ENCODE peak calls at places on chromosomes 7 and 10, in eight cellular contexts. B, Z, V, M, Y, C, O and Q are unnamed samples. For H3K9me3 and H3K4me1, the result is how much of the 10 kb centered on the place peaks cover.

GRCh38 chr7:148303295-148304013 is 287.1 kb upstream of the C7orf33 start:
- DNase-seq in B (no peak), V (peak), Z (peak), Y (no peak), C (peak), M (peak), O (no peak), Q (peak)

GRCh38 chr7:130296221-130296951 is 3.4 kb downstream of the CPA4 start:
- DNase-seq in Y (no peak), O (no peak), C (no peak), M (no peak), B (no peak), V (no peak), Z (no peak), Q (no peak)

GRCh38 chr10:64112697-64113367 is 591.6 kb downstream of the REEP3 start:
- DNase-seq in M (no peak), O (peak), Z (no peak), Y (no peak), C (no peak), V (no peak), B (no peak), Q (no peak)

GRCh38 chr10:104326991-104327610 is 11.2 kb downstream of the ITPRIP start:
- DNase-seq in B (no peak), O (no peak), M (peak), C (no peak), Y (no peak), V (no peak), Z (no peak), Q (no peak)

GRCh38 chr7:74343281-74344127 is 54.3 kb downstream of the CLIP2 start:
- DNase-seq in O (no peak), B (no peak), Y (peak), C (no peak), V (no peak), Z (no peak), M (no peak), Q (no peak)

GRCh38 chr10:62082729-62083412 is 181.4 kb downstream of the ARID5B start:
- DNase-seq in C (no peak), B (peak), O (peak), M (no peak), V (no peak), Z (no peak), Y (no peak), Q (no peak)

GRCh38 chr7:32298403-32299132 is 191.6 kb downstream of the LSM5 start:
- DNase-seq in Z (peak), V (no peak), Y (no peak), C (peak), B (no peak), M (no peak), O (no peak), Q (no peak)

GRCh38 chr10:111093741-111094380 is 17.0 kb downstream of the ADRA2A start:
- DNase-seq in M (peak), B (no peak), C (no peak), O (no peak), V (no peak), Z (no peak), Y (peak), Q (no peak)

GRCh38 chr10:124210263-124210662 is 116.9 kb upstream of the CHST15 start:
- DNase-seq in M (no peak), V (no peak), B (no peak), C (no peak), Y (no peak), Z (no peak), O (no peak), Q (no peak)

GRCh38 chr10:133059571-133059970 is 28.2 kb upstream of the ADGRA1 start:
- DNase-seq in V (no peak), Y (no peak), O (no peak), Z (no peak), B (no peak), C (no peak), M (no peak), Q (no peak)
- H3K9me3 ChIP-seq in V (under half), Y (under half), O (under half), Z (under half), B (under half), C (under half), M (under half), Q (under half)

GRCh38 chr10:14160299-14160698 is 170.4 kb downstream of the FRMD4A start:
- DNase-seq in Z (no peak), O (no peak), V (no peak), C (no peak), M (no peak), B (no peak), Y (no peak), Q (no peak)
- H3K27ac ChIP-seq in Z (no peak), O (no peak), V (no peak), C (no peak), M (no peak), B (no peak), Y (no peak), Q (no peak)

DNA sequence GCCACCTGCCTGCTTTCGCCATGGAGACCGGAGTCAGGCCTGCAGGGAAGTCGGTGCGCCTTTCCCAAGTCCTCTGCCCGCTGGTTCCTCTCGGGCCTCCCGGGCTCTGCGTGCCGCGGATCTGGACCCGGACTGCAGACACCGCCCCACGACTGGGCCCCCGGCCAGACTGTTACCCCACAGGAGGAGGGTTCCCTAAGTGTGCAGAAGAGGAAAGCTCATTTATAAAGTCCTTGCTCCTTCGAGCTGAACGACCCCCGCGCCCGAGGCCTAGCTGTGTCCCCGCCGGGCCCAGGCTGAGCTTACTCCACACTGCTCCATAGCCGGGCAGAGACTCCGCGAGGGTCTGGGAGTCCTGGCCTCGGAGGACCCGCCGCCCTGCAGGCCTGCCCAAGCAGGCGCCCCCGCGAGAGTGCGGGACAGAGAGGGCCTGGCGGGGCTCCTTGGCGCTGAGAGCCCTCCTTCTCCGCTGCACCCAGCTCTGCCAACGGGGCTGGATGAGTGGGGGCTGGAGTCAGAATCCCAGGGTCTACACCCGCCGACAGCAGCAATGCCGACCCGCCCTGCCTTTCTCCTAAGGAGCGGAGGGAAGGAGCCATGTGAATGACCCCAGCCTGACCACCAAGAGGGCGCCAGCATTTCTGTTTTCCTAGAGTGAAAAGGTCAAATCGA is 8.3 kb downstream of the EN2 start:
- DNase-seq in Y (no peak), B (no peak), O (no peak), M (no peak), Z (no peak), C (no peak), V (no peak), Q (no peak)
- H3K4me1 ChIP-seq in Y (under half), B (under half), O (under half), M (under half), Z (under half), C (under half), V (under half), Q (under half)

GRCh38 chr7:132099163-132099562 is 477.1 kb downstream of the PLXNA4 start:
- DNase-seq in V (no peak), O (no peak), M (no peak), Y (no peak), Z (no peak), C (no peak), B (no peak), Q (no peak)
- H3K9me3 ChIP-seq in V (under half), O (under half), M (under half), Y (under half), Z (under half), C (under half), B (under half), Q (under half)

GRCh38 chr10:27600915-27601314 is 96.8 kb downstream of the RAB18 start:
- DNase-seq in C (no peak), Y (no peak), B (no peak), Z (no peak), O (peak), M (no peak), V (no peak), Q (no peak)
- H3K27ac ChIP-seq in C (no peak), Y (no peak), B (no peak), Z (no peak), O (no peak), M (no peak), V (no peak), Q (no peak)

DNA sequence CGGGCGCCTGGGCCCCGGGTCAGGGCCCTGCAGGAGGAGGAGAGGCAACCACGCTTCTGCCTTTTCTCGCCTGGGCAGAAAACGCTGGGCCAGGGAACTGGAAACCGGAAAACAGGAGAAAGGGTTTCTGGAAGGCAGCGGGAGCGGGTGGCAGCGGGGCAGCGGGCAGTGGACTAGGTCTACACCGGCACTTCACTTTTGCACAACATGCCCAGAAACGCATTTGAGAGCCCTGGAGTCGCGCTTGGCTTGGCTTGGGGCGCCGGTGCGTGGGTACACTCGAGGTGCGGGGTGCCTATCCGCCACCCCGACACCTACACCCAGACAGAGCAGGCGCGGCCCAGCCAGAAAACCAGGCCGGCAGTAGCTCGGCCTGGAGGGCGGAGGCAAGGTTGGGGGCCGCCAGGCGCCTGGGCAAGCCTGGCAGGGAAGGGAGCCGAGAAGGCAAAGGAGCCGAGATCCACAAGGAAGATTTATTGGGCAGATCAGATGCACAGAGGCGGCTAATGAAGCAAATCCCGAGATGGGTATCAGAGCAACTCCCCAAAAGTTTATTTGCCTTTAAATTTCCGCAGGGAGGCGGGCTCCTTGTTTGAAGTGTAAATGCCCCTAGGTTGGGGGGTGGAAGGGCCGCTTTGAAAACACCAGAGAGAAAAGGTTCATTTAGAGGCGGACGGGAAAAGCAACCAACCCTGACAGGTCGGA is 3.2 kb upstream of the PAX2 start:
- DNase-seq in B (no peak), Y (no peak), C (no peak), M (no peak), Z (no peak), O (no peak), V (no peak), Q (no peak)
- H3K4me1 ChIP-seq in B (under half), Y (under half), C (half or more), M (under half), Z (under half), O (under half), V (under half), Q (under half)

DNA sequence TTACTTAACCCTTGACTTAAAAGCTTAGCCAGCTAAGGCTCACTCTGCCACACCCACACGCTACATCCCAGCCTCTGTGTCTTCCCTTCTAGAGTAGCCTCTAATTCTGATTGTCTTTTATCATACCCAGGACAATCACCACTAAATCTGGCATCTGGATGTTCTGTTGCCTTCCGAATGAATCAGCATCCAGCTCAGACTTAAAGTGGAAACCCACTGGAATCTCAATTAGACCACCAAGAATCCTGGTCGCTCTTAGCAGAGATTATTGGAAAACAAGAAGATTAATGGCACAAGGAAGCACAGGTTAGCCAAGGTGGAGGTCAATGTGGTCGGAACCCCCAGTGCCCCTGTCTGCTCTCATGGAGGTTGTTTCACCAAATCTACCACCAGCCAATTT is 404.2 kb upstream of the FOXK1 start:
- DNase-seq in Y (no peak), B (no peak), V (no peak), M (no peak), C (no peak), Z (no peak), O (no peak), Q (no peak)
- H3K9me3 ChIP-seq in Y (under half), B (under half), V (under half), M (under half), C (under half), Z (under half), O (under half), Q (under half)

GRCh38 chr10:16260388-16260787 is 176.4 kb upstream of the PTER start:
- DNase-seq in Y (no peak), O (no peak), Z (no peak), B (no peak), M (no peak), V (no peak), C (no peak), Q (no peak)
- H3K27ac ChIP-seq in Y (no peak), O (no peak), Z (no peak), B (no peak), M (no peak), V (no peak), C (no peak), Q (no peak)

GRCh38 chr10:32946108-32946507 is 11.9 kb downstream of the ITGB1 start:
- DNase-seq in C (no peak), M (no peak), O (no peak), V (no peak), B (no peak), Y (no peak), Z (no peak), Q (no peak)
- H3K4me1 ChIP-seq in C (half or more), M (under half), O (under half), V (under half), B (half or more), Y (under half), Z (under half), Q (half or more)

GRCh38 chr7:153398789-153399553 is 639.4 kb downstream of the ACTR3B start:
- DNase-seq in M (no peak), B (no peak), Z (no peak), Y (no peak), C (no peak), V (no peak), O (no peak), Q (no peak)

GRCh38 chr7:153399554-153399940 is 640.0 kb downstream of the ACTR3B start:
- DNase-seq in C (no peak), V (no peak), M (no peak), Z (no peak), Y (no peak), B (no peak), O (no peak), Q (no peak)

GRCh38 chr7:153397459-153397858 is 637.9 kb downstream of the ACTR3B start:
- DNase-seq in Y (no peak), C (no peak), V (no peak), B (no peak), M (no peak), O (no peak), Z (no peak), Q (no peak)

GRCh38 chr7:153397906-153398305 is 638.4 kb downstream of the ACTR3B start:
- DNase-seq in B (no peak), O (no peak), Y (no peak), Z (no peak), M (no peak), C (no peak), V (no peak), Q (no peak)

GRCh38 chr7:153398370-153398769 is 638.8 kb downstream of the ACTR3B start:
- DNase-seq in C (no peak), Y (no peak), B (no peak), Z (no peak), O (no peak), M (no peak), V (no peak), Q (no peak)
- H3K9me3 ChIP-seq in C (under half), Y (under half), B (under half), Z (under half), O (under half), M (under half), V (under half), Q (under half)